ENCODE peak calls at places on chromosomes 7 and 10, in four cellular contexts. N, V, P and Y are unnamed samples.

GRCh38 chr7:83161186-83161585 is 1.5 kb downstream of the PCLO start:
- DNase-seq in N (no peak), V (peak; percentile 11), P (no peak), Y (no peak)

GRCh38 chr7:111018447-111018846 is 72.5 kb upstream of the LRRN3 start:
- DNase-seq in N (no peak), V (no peak), P (no peak), Y (no peak)

GRCh38 chr10:103564799-103565365 is 71.4 kb downstream of the NEURL1 start:
- DNase-seq in N (no peak), V (no peak), P (peak; percentile 16), Y (peak; percentile 45)

GRCh38 chr7:136566491-136566890 is 302.0 kb upstream of the CHRM2 start:
- DNase-seq in N (no peak), V (no peak), P (no peak), Y (no peak)

GRCh38 chr7:135666156-135666555 is 3.8 kb downstream of the STMP1 start:
- DNase-seq in N (no peak), V (peak; percentile 22), P (no peak), Y (no peak)

GRCh38 chr7:88597941-88598425 is 161.5 kb upstream of the ZNF804B start:
- DNase-seq in N (no peak), V (no peak), P (no peak), Y (no peak)

GRCh38 chr7:30750574-30751256 is 1.2 kb upstream of the INMT start:
- DNase-seq in N (peak; percentile 77), V (peak; percentile 98), P (no peak), Y (peak; percentile 88)

GRCh38 chr10:132133449-132134291 is 53.1 kb upstream of the DPYSL4 start:
- DNase-seq in N (no peak), V (no peak), P (no peak), Y (no peak)

GRCh38 chr7:151758994-151759540 is 117.8 kb downstream of the PRKAG2 start:
- DNase-seq in N (no peak), V (no peak), P (no peak), Y (no peak)

GRCh38 chr7:157519246-157519645 is 182.4 kb downstream of the DNAJB6 start:
- DNase-seq in N (peak; percentile 26), V (no peak), P (no peak), Y (no peak)

GRCh38 chr7:155543011-155543881 is 3.1 kb downstream of the CNPY1 start:
- DNase-seq in N (no peak), V (no peak), P (no peak), Y (peak; percentile 37)

GRCh38 chr7:157299613-157300405 is 37.0 kb upstream of the DNAJB6 start:
- DNase-seq in N (no peak), V (peak; percentile 28), P (peak; percentile 33), Y (no peak)

GRCh38 chr10:6493521-6494451 is 86.3 kb downstream of the PRKCQ start:
- DNase-seq in N (no peak), V (peak; percentile 15), P (no peak), Y (no peak)

GRCh38 chr7:96075510-96076349 is 246.2 kb downstream of the SLC25A13 start:
- DNase-seq in N (peak; percentile 84), V (peak; percentile 82), P (peak; percentile 14), Y (peak; percentile 90)

GRCh38 chr7:29449569-29450260 is 113.9 kb upstream of the PRR15 start:
- DNase-seq in N (no peak), V (no peak), P (no peak), Y (no peak)

GRCh38 chr10:21279217-21279575 is 246.3 kb downstream of the SKIDA1 start:
- DNase-seq in N (no peak), V (no peak), P (no peak), Y (no peak)

GRCh38 chr7:24715171-24715570 is 42.1 kb downstream of the GSDME start:
- DNase-seq in N (no peak), V (no peak), P (no peak), Y (no peak)

GRCh38 chr10:114771157-114771556 is 50.4 kb upstream of the FHIP2A start:
- DNase-seq in N (no peak), V (no peak), P (no peak), Y (no peak)